ENCODE peak calls at places on chromosomes 12 and 14, in four cellular contexts. One of them, this sample, is unnamed.

GRCh38 chr14:77024171-77024627 is 4.3 kb downstream of the IRF2BPL start:
- DNase-seq in left lung: no peak
- DNase-seq in EH: peak
- DNase-seq in cardiac muscle cell: peak
- DNase-seq in this sample: no peak

GRCh38 chr12:63955831-63956685 is 111.6 kb downstream of the SRGAP1 start:
- DNase-seq in left lung: peak
- DNase-seq in cardiac muscle cell: peak
- DNase-seq in EH: peak
- DNase-seq in this sample: no peak

GRCh38 chr12:106997916-106998315 is 11.0 kb upstream of the MTERF2 start:
- DNase-seq in cardiac muscle cell: no peak
- DNase-seq in EH: no peak
- DNase-seq in left lung: no peak
- DNase-seq in this sample: no peak

GRCh38 chr14:85564841-85565527 is 35.0 kb downstream of the FLRT2 start:
- DNase-seq in left lung: no peak
- DNase-seq in EH: peak
- DNase-seq in cardiac muscle cell: no peak
- DNase-seq in this sample: no peak

GRCh38 chr12:51512438-51512837 is 78.6 kb upstream of the SCN8A start:
- DNase-seq in cardiac muscle cell: no peak
- DNase-seq in EH: no peak
- DNase-seq in left lung: no peak
- DNase-seq in this sample: no peak

GRCh38 chr12:78448692-78449091 is 415.9 kb upstream of the SYT1 start:
- DNase-seq in EH: no peak
- DNase-seq in cardiac muscle cell: no peak
- DNase-seq in left lung: no peak
- DNase-seq in this sample: no peak

GRCh38 chr12:2653461-2653965 is 141.3 kb upstream of the FKBP4 start:
- DNase-seq in left lung: no peak
- DNase-seq in cardiac muscle cell: no peak
- DNase-seq in EH: no peak
- DNase-seq in this sample: no peak

GRCh38 chr14:104290058-104290667 is 151.8 kb downstream of the KIF26A start:
- DNase-seq in cardiac muscle cell: no peak
- DNase-seq in left lung: peak
- DNase-seq in EH: no peak
- DNase-seq in this sample: peak

GRCh38 chr14:105700622-105701288 is 174.4 kb downstream of the TMEM121 start:
- DNase-seq in EH: no peak
- DNase-seq in left lung: no peak
- DNase-seq in cardiac muscle cell: no peak
- DNase-seq in this sample: peak

GRCh38 chr14:54211562-54212308 is 185.1 kb upstream of the CDKN3 start:
- DNase-seq in cardiac muscle cell: peak
- DNase-seq in EH: peak
- DNase-seq in left lung: no peak
- DNase-seq in this sample: no peak

GRCh38 chr12:51760231-51760630 is 88.3 kb downstream of the FIGNL2 start:
- DNase-seq in left lung: no peak
- DNase-seq in cardiac muscle cell: no peak
- DNase-seq in EH: peak
- DNase-seq in this sample: no peak

GRCh38 chr12:115709410-115710065 is 568.0 kb downstream of the MED13L start:
- DNase-seq in left lung: peak
- DNase-seq in cardiac muscle cell: peak
- DNase-seq in EH: peak
- DNase-seq in this sample: peak

GRCh38 chr14:22390824-22391461 is 198.1 kb downstream of the DAD1 start:
- DNase-seq in left lung: no peak
- DNase-seq in cardiac muscle cell: no peak
- DNase-seq in EH: no peak
- DNase-seq in this sample: no peak

GRCh38 chr12:80766897-80767296 is 50.2 kb downstream of the MYF5 start:
- DNase-seq in cardiac muscle cell: no peak
- DNase-seq in EH: no peak
- DNase-seq in left lung: no peak
- DNase-seq in this sample: no peak

GRCh38 chr12:123696209-123696608 is 15.9 kb upstream of the ATP6V0A2 start:
- DNase-seq in left lung: no peak
- DNase-seq in cardiac muscle cell: no peak
- DNase-seq in EH: no peak
- DNase-seq in this sample: no peak

GRCh38 chr12:111443586-111443985 is 37.9 kb downstream of the SH2B3 start:
- DNase-seq in left lung: no peak
- DNase-seq in cardiac muscle cell: no peak
- DNase-seq in EH: peak
- DNase-seq in this sample: peak

GRCh38 chr14:36066636-36067035 is 109.9 kb downstream of the PTCSC3 start:
- DNase-seq in left lung: no peak
- DNase-seq in EH: peak
- DNase-seq in cardiac muscle cell: no peak
- DNase-seq in this sample: no peak

GRCh38 chr12:124862768-124863408 is 776 bp downstream of the SCARB1 start:
- DNase-seq in cardiac muscle cell: no peak
- DNase-seq in left lung: no peak
- DNase-seq in EH: peak
- DNase-seq in this sample: no peak

GRCh38 chr12:120362516-120363273 is 6.3 kb downstream of the MSI1 start:
- DNase-seq in left lung: no peak
- DNase-seq in EH: no peak
- DNase-seq in cardiac muscle cell: no peak
- DNase-seq in this sample: no peak

GRCh38 chr12:53978477-53979356 is 4.0 kb upstream of the HOTAIR start:
- DNase-seq in cardiac muscle cell: no peak
- DNase-seq in left lung: no peak
- DNase-seq in EH: peak
- DNase-seq in this sample: no peak

GRCh38 chr14:99538733-99539132 is 57.5 kb downstream of the CCNK start:
- DNase-seq in left lung: no peak
- DNase-seq in cardiac muscle cell: no peak
- DNase-seq in EH: no peak
- DNase-seq in this sample: no peak